ENCODE peak calls at places on chromosomes 12 and 14, in five cellular contexts. K is neural progenitor cell, P is A549, I is pancreas, Z is thoracic aorta. Y is an unnamed sample.

GRCh38 chr14:78170203-78170602 is at the start of gene NRXN3:
- DNase-seq in P (no peak), K (peak), I (no peak), Z (no peak), Y (peak)

GRCh38 chr12:45696049-45696448 is 33.5 kb upstream of the ARID2 start:
- DNase-seq in K (no peak), P (no peak), Z (no peak), I (no peak), Y (no peak)

GRCh38 chr14:96204151-96205058 is at the start of gene BDKRB2:
- DNase-seq in P (peak), Z (peak), K (peak), I (peak), Y (peak)

GRCh38 chr12:114990396-114990795 is 306.4 kb upstream of the TBX3 start:
- DNase-seq in P (no peak), I (no peak), K (no peak), Z (no peak), Y (no peak)

GRCh38 chr14:52380294-52380693 is 66.2 kb downstream of the PTGER2 start:
- DNase-seq in K (no peak), I (no peak), P (peak), Z (no peak), Y (no peak)

GRCh38 chr12:126952106-126953007 is 1314.6 kb upstream of the TMEM132C start:
- DNase-seq in P (no peak), K (peak), Z (no peak), I (no peak), Y (no peak)

GRCh38 chr14:54169254-54169924 is 212.8 kb upstream of the BMP4 start:
- DNase-seq in K (no peak), I (no peak), P (no peak), Z (no peak), Y (no peak)

GRCh38 chr12:13165578-13166120 is 30.9 kb upstream of the EMP1 start:
- DNase-seq in K (no peak), I (peak), P (peak), Z (peak), Y (no peak)

GRCh38 chr12:3833670-3834310 is 39.4 kb downstream of the PARP11 start:
- DNase-seq in K (peak), P (no peak), Z (no peak), I (no peak), Y (no peak)

GRCh38 chr14:76396714-76397187 is 20.8 kb downstream of the ESRRB start:
- DNase-seq in Z (no peak), I (no peak), P (no peak), K (no peak), Y (no peak)

GRCh38 chr12:3753549-3754284 is 808 bp upstream of the CRACR2A start:
- DNase-seq in K (no peak), P (no peak), I (no peak), Z (no peak), Y (no peak)

GRCh38 chr12:45213107-45213506 is 2.8 kb upstream of the ANO6 start:
- DNase-seq in P (no peak), K (no peak), I (no peak), Z (no peak), Y (no peak)

GRCh38 chr12:66627988-66628317 is 50.9 kb downstream of the GRIP1 start:
- DNase-seq in K (no peak), P (no peak), I (no peak), Z (no peak), Y (no peak)

GRCh38 chr12:116590561-116590960 is 31.4 kb downstream of the MAP1LC3B2 start:
- DNase-seq in I (no peak), P (peak), Z (no peak), K (no peak), Y (no peak)

GRCh38 chr12:64207453-64207852 is 14.6 kb downstream of the KICS2 start:
- DNase-seq in Z (no peak), P (no peak), K (no peak), I (no peak), Y (no peak)

GRCh38 chr12:26730546-26731085 is 102.4 kb downstream of the ITPR2 start:
- DNase-seq in I (no peak), K (no peak), Z (no peak), P (no peak), Y (no peak)

GRCh38 chr12:100995771-100996170 is 201.2 kb downstream of the ANO4 start:
- DNase-seq in I (no peak), Z (no peak), P (no peak), K (no peak), Y (no peak)
- H3K27ac ChIP-seq in I (no peak), Z (no peak), P (no peak), K (no peak), Y (no peak)

GRCh38 chr14:21536395-21537087 is 10.4 kb upstream of the SALL2 start:
- DNase-seq in P (no peak), I (no peak), K (peak), Z (no peak), Y (no peak)
- H3K4me3 ChIP-seq in P (no peak), I (no peak), K (peak), Z (peak), Y (peak)

GRCh38 chr12:113955109-113955970 is 10.8 kb downstream of the RBM19 start:
- DNase-seq in Z (no peak), P (peak), I (no peak), K (peak), Y (no peak)
- TF ChIP-seq CTCF in Z (no peak), P (peak), I (no peak), K (peak), Y (no peak)

GRCh38 chr14:102545461-102546265 is 36.1 kb upstream of the ANKRD9 start:
- DNase-seq in Z (no peak), I (no peak), P (no peak), K (peak), Y (no peak)

GRCh38 chr14:102544745-102545460 is 35.3 kb upstream of the ANKRD9 start:
- DNase-seq in K (peak), I (no peak), P (no peak), Z (no peak), Y (no peak)

GRCh38 chr14:102541771-102542170 is 32.2 kb upstream of the ANKRD9 start:
- DNase-seq in K (peak), I (no peak), Z (no peak), P (no peak), Y (no peak)

GRCh38 chr14:102547067-102547466 is 37.5 kb upstream of the ANKRD9 start:
- DNase-seq in I (no peak), Z (no peak), P (no peak), K (no peak), Y (no peak)

DNA sequence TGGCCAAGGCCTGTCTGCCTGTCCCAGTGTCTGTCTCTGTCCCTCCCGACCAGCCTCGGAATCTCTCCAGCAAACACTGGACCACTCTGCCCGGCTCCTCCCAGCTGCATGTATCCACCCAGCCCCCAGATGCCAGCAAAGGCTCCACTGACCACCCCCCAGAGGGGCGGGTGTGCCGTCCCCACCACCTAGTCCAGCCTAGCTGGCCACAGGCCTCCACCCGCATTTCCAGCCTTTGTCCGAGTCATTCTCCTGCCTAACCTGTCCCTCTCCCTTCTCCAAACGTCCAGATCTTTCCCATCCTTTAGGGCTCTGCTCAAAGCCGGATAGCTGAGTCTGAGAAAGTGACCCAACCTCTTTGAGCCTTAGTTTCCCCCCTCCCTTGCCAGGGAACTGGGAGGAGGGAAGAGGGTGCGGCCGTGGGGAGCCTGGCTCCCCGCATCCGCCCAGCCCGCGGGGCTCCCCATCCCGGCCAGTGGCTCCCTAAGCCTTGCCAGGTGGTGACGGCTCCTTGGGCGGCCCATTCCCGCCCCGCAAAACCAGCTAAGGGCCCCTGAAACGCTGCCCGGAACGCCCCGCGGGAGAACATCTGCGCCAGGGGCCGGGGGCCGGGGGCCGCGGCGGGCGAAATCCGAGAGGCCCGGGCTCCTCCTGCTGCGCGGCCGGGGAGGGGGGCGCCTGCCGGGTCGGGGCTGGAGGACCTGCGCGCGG is 34.6 kb upstream of the ANKRD9 start:
- DNase-seq in Z (no peak), K (peak), P (no peak), I (no peak), Y (no peak)
- H3K27ac ChIP-seq in Z (peak), K (no peak), P (no peak), I (no peak), Y (no peak)

DNA sequence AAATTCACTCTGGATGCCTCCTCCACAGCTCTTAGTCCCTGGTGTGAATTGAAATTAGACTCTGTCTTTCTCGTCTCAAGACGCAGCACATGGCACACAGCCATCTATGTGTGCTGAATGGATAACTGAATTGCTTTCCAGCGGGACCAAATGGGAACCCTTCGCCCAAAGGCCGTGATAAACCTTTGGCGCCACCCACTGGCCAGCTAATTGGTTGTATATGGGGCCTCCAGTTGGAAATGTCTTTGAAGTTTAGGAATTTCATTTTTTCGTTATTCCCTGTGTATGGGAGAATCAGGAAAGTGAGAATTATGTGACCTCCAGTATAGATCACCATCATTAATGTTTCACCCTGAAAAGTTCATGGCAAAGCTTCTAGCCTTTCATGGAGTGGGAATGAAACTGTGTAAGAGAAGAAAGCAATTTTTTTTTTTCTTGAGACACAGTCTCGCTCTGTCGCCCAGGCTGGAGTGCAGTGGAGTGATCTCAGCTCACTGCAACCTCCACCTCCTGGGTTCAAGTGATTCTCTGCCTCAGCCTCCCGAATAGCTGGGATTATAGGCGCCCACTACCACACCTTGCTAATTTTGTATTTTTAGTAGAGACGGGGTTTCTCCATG is 9.8 kb upstream of the HSP90AA1 start:
- DNase-seq in I (peak), K (peak), P (peak), Z (peak), Y (peak)
- H3K4me3 ChIP-seq in I (no peak), K (no peak), P (no peak), Z (no peak), Y (no peak)

GRCh38 chr14:33979613-33980276 is 28.9 kb upstream of the EGLN3 start:
- DNase-seq in P (no peak), K (no peak), I (no peak), Z (no peak), Y (no peak)
- TF ChIP-seq CTCF in P (no peak), K (no peak), I (no peak), Z (no peak), Y (no peak)

DNA sequence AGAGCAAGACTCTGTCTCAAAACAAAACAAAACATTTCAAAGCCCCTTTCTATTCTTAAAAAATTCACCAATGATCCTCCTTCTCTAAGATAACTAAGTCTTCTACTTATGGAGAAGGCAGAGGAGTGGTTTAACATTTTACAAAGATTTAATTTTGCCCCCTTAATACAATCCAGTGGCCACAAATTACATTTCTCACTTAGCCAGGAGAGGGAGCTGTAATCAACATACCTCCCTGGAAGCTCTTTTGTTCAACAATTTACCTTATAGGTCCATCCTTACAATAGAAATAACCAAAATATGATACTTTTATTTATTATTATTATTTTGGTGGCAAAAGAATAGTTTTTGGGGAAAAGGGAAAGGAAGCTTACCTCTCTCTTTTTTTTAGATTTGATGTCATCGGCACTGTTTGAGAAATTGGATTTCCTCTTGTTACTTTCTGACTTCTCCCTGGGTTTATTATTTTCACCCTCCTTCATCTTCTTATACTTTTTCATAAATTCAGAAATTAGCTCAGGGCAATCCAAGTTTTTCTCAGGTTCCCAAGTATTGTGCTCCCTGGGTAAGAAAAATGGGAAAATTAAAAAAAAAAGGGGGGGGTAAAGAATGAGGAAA is 28.1 kb downstream of the CBX5 start:
- DNase-seq in Z (no peak), I (no peak), K (peak), P (peak), Y (no peak)
- H3K27ac ChIP-seq in Z (no peak), I (no peak), K (peak), P (no peak), Y (no peak)

GRCh38 chr12:27914956-27915355 is 57.6 kb downstream of the PTHLH start:
- DNase-seq in I (no peak), K (no peak), Z (no peak), P (no peak), Y (no peak)

GRCh38 chr12:27915536-27915935 is 57.0 kb downstream of the PTHLH start:
- DNase-seq in K (no peak), Z (no peak), I (no peak), P (no peak), Y (no peak)

GRCh38 chr12:27911397-27911796 is 61.1 kb downstream of the PTHLH start:
- DNase-seq in Z (no peak), K (no peak), P (no peak), I (no peak), Y (no peak)

GRCh38 chr12:27919671-27920235 is 52.8 kb downstream of the PTHLH start:
- DNase-seq in K (no peak), I (no peak), Z (no peak), P (no peak), Y (no peak)

DNA sequence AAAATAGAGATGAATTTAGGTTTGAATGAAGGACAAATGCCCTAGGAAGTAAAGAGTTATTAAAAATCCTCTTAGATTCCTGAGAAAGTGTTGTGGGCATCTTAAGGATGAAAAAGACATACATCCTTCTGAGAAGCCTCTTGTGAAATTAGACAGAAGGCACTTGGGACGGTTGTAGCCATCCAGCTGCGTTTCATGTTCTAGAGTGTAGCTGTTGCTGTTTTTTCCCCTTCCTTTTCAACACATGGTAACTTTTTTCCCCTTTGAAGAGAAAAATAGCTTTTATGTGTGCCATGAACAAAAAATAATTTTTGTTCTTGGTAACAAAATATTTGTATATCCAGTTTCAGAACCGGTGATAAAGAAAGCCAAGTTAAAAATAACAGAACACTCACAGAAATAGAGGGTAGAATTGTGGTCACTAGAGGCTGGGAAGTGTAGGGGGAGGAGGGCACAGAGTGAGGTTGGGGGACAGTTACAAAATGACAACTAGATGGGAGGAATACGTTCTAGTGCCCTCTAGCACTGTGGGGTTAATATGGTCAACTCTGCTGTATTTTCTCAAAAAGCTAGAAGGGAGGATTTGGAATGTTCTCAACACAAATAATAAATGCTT is 58.4 kb downstream of the PTHLH start:
- DNase-seq in Z (no peak), K (no peak), I (no peak), P (no peak), Y (no peak)
- H3K4me3 ChIP-seq in Z (no peak), K (no peak), I (no peak), P (no peak), Y (no peak)